ENCODE peak calls at places on chromosomes 16 and 17, in five cellular contexts. K is pancreas; R is neural crest cell; P is WERI-Rb-1; W is CD4-positive, alpha-beta T cell. E is an unnamed sample.
A peak's percentile ranks its signal among the peaks of the same experiment; 100 is the strongest.

GRCh38 chr16:12496181-12496580 is 307.5 kb downstream of the CPPED1 start:
- DNase-seq in P (no peak), K (no peak), R (no peak), W (no peak), E (no peak)

GRCh38 chr16:78535098-78535497 is 435.6 kb downstream of the WWOX start:
- DNase-seq in R (no peak), K (no peak), P (no peak), W (no peak), E (no peak)

GRCh38 chr16:10870808-10871156 is 6.2 kb upstream of the CIITA start:
- DNase-seq in P (no peak), K (no peak), W (no peak), R (no peak), E (no peak)

GRCh38 chr17:74730491-74731346 is 6.3 kb upstream of the RAB37 start:
- DNase-seq in K (no peak), W (peak; percentile 44), R (no peak), P (no peak), E (peak; percentile 75)

GRCh38 chr17:28509784-28510183 is 3.6 kb downstream of the FOXN1 start:
- DNase-seq in P (no peak), W (no peak), R (no peak), K (no peak), E (no peak)

GRCh38 chr17:2405247-2405926 is 4.5 kb upstream of the MNT start:
- DNase-seq in W (no peak), R (no peak), K (peak; percentile 46), P (no peak), E (no peak)

GRCh38 chr17:31321481-31321880 is at the start of gene EVI2A:
- DNase-seq in W (peak; percentile 56), P (no peak), K (no peak), R (no peak), E (peak; percentile 54)

GRCh38 chr17:47280072-47280811 is 26.6 kb downstream of the ITGB3 start:
- DNase-seq in P (peak; percentile 31), R (no peak), W (no peak), K (no peak), E (no peak)

GRCh38 chr17:82113941-82114340 is 15.9 kb upstream of the FASN start:
- DNase-seq in K (no peak), P (no peak), R (no peak), W (no peak), E (no peak)

GRCh38 chr16:8848231-8848938 is 20.4 kb downstream of the CARHSP1 start:
- DNase-seq in R (no peak), W (no peak), K (no peak), P (no peak), E (no peak)

GRCh38 chr16:82047374-82047773 is 12.3 kb downstream of the HSD17B2 start:
- DNase-seq in W (no peak), K (no peak), P (no peak), R (no peak), E (no peak)

GRCh38 chr17:20073056-20073979 is 64.2 kb downstream of the SPECC1 start:
- DNase-seq in W (peak; percentile 4), R (no peak), K (no peak), P (no peak), E (peak; percentile 40)

GRCh38 chr16:75044800-75045361 is 46.1 kb downstream of the ZNRF1 start:
- DNase-seq in P (no peak), R (no peak), W (no peak), K (no peak), E (no peak)

GRCh38 chr17:78365561-78366108 is 5.8 kb upstream of the SOCS3 start:
- DNase-seq in K (no peak), R (peak; percentile 44), W (no peak), P (no peak), E (no peak)

GRCh38 chr17:17981330-17981729 is 8.7 kb downstream of the DRC3 start:
- DNase-seq in R (no peak), W (no peak), K (no peak), P (no peak), E (no peak)

GRCh38 chr16:9644258-9644657 is 538.0 kb downstream of the GRIN2A start:
- DNase-seq in R (no peak), W (no peak), P (no peak), K (no peak), E (no peak)

GRCh38 chr17:74512624-74513084 is 18.6 kb downstream of the CD300LB start:
- DNase-seq in K (no peak), P (no peak), W (no peak), R (no peak), E (no peak)

GRCh38 chr17:35684046-35684802 is 47.2 kb upstream of the RASL10B start:
- DNase-seq in P (no peak), W (no peak), R (no peak), K (no peak), E (no peak)

GRCh38 chr17:8108972-8109668 is 9.2 kb downstream of the ALOXE3 start:
- DNase-seq in W (no peak), R (no peak), K (no peak), P (no peak), E (no peak)

GRCh38 chr16:24713379-24713778 is 16.1 kb upstream of the TNRC6A start:
- DNase-seq in R (no peak), K (no peak), W (no peak), P (no peak), E (no peak)

GRCh38 chr17:82497483-82498405 is 21.8 kb upstream of the FOXK2 start:
- DNase-seq in P (peak; percentile 79), R (peak; percentile 35), W (peak; percentile 16), K (peak; percentile 68), E (peak; percentile 39)

GRCh38 chr16:11835891-11836652 is 15.3 kb downstream of the RSL1D1 start:
- DNase-seq in P (peak; percentile 75), R (no peak), K (peak; percentile 10), W (no peak), E (no peak)

GRCh38 chr17:48756816-48757215 is 28.3 kb upstream of the HOXB13 start:
- DNase-seq in R (no peak), K (no peak), P (no peak), W (no peak), E (no peak)

DNA sequence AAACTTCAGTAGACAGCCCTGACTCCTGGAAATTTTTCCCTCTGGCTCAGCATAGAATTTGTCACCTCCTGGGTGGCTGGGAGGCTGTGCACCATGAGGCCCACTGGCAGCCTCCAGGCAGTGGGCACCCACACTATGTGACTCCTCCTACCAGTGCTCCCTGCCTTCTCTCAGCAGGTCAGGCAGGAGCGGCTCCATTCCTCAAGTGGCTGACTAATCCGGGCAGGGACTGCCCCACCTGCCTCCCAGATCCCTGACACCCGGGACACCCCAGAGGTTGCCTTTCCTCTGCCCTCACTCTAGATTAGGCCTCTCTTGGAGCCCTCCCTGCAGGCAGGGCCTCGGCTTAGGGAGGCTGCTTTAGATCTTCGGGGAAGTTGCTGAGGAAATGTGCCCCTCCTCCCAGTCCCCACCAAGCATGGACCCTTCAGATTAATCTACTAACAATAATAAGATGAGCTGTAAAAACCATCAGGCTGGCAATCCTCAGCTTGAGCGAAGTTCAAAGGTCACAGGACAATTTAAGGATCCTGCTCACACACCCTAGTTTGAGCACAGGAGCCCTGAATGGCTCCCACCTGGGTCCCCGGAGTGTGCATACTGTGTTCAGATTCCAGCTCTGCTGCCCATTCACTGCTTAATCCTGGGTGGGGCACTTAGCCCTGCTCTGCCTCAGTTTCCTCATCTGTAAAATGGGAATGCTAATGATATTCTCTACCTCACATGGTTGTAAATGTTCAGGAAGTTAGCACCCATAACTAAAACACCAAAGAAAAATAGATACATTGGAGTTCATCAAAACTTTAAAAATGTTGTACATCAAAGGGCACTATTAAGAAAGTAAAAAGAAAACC is 10.0 kb upstream of the MYCBPAP start:
- DNase-seq in R (no peak), W (no peak), P (peak; percentile 54), K (no peak), E (no peak)
- TF ChIP-seq CTCF in R (no peak), W (no peak), P (no peak), K (no peak), E (no peak)

DNA sequence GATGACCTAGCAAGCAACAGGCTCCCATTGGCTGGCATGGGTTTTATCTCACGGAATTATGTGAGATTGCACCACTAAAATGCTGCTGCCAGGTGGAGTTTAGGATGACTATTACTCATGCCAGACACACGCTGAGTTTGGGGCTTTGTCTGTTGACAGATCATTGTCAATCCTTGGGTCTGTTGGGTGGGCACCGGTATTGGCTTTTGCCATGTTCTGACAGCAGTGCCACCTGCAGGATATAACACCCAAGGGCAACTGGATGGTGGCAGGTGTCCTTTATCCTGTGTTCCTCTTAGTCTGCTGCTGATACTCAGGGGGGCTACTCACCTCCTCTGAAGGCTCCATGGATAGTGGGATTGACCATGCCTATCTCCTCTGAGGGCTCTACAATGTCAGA is 221.6 kb upstream of the DYNLRB2 start:
- DNase-seq in W (no peak), K (no peak), P (no peak), R (no peak), E (no peak)
- TF ChIP-seq CTCF in W (no peak), K (no peak), P (no peak), R (no peak), E (no peak)

GRCh38 chr16:56203052-56203451 is 11.8 kb downstream of the GNAO1 start:
- DNase-seq in K (no peak), R (no peak), W (peak; percentile 35), P (peak; percentile 45), E (no peak)
- TF ChIP-seq CTCF in K (no peak), R (peak; percentile 51), W (peak; percentile 47), P (peak; percentile 69), E (no peak)

GRCh38 chr16:17213025-17213424 is 257.7 kb downstream of the XYLT1 start:
- DNase-seq in K (no peak), W (no peak), R (no peak), P (no peak), E (no peak)

GRCh38 chr16:17213974-17214373 is 256.8 kb downstream of the XYLT1 start:
- DNase-seq in R (no peak), W (no peak), P (no peak), K (no peak), E (no peak)

GRCh38 chr16:17211797-17212196 is 259.0 kb downstream of the XYLT1 start:
- DNase-seq in W (peak; percentile 11), P (peak; percentile 47), K (no peak), R (no peak), E (no peak)

DNA sequence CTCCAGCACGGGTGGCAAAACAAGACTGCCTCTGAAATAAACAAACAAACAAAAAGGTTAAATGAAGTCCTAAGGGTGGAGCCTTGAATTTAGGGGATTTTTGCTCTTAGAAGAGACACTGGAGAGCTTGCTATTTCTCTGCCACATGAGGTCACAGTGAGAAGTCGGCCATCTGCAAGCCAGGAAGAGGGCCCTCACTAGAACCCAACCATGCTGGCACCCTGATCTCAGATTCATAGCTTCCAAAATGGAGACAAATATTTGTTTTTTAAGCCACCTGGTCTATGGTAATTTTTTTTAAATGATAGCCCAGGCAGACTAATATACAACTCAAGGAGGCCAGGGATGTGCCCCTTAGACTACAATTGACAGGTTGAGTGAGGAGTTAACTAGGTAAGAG is 255.5 kb downstream of the XYLT1 start:
- DNase-seq in W (no peak), K (no peak), P (no peak), R (no peak), E (no peak)
- TF ChIP-seq CTCF in W (no peak), K (no peak), P (no peak), R (no peak), E (no peak)

GRCh38 chr17:79988163-79988971 is 47.3 kb downstream of the TBC1D16 start:
- DNase-seq in K (no peak), R (no peak), P (no peak), W (no peak), E (no peak)
- TF ChIP-seq CTCF in K (no peak), R (no peak), P (no peak), W (no peak), E (no peak)

E was measured in natural killer cell.